ENCODE peak calls at places on chromosomes 11 and 22, in nine cellular contexts. One of them, this sample, is unnamed.

GRCh38 chr11:67285541-67286498 is 3.3 kb upstream of the ANKRD13D start:
- DNase-seq in progenitor cell of endocrine pancreas: no peak
- DNase-seq in colonic mucosa: no peak
- DNase-seq in GM12865: no peak
- DNase-seq in cardiac fibroblast: no peak
- DNase-seq in type B pancreatic cell: no peak
- DNase-seq in HCT116: no peak
- DNase-seq in pancreas: no peak
- DNase-seq in neural progenitor cell: no peak
- DNase-seq in this sample: no peak

GRCh38 chr11:69841859-69842698 is 22.9 kb upstream of the FGF3 start:
- DNase-seq in progenitor cell of endocrine pancreas: no peak
- DNase-seq in colonic mucosa: peak
- DNase-seq in GM12865: peak
- DNase-seq in cardiac fibroblast: peak
- DNase-seq in type B pancreatic cell: no peak
- DNase-seq in HCT116: peak
- DNase-seq in pancreas: no peak
- DNase-seq in neural progenitor cell: peak
- DNase-seq in this sample: no peak

GRCh38 chr11:2750101-2750509 is 50.3 kb upstream of the KCNQ1OT1 start:
- DNase-seq in progenitor cell of endocrine pancreas: no peak
- DNase-seq in colonic mucosa: no peak
- DNase-seq in GM12865: no peak
- DNase-seq in cardiac fibroblast: no peak
- DNase-seq in type B pancreatic cell: no peak
- DNase-seq in HCT116: no peak
- DNase-seq in pancreas: no peak
- DNase-seq in neural progenitor cell: no peak
- DNase-seq in this sample: no peak

GRCh38 chr11:134224710-134225662 is 515 bp downstream of the VPS26B start:
- DNase-seq in progenitor cell of endocrine pancreas: peak
- DNase-seq in colonic mucosa: peak
- DNase-seq in GM12865: peak
- DNase-seq in cardiac fibroblast: peak
- DNase-seq in type B pancreatic cell: no peak
- DNase-seq in HCT116: no peak
- DNase-seq in pancreas: peak
- DNase-seq in neural progenitor cell: peak
- DNase-seq in this sample: peak

GRCh38 chr22:38230108-38230825 is 28.5 kb downstream of the MAFF start:
- DNase-seq in progenitor cell of endocrine pancreas: no peak
- DNase-seq in colonic mucosa: peak
- DNase-seq in GM12865: no peak
- DNase-seq in cardiac fibroblast: peak
- DNase-seq in type B pancreatic cell: no peak
- DNase-seq in HCT116: no peak
- DNase-seq in pancreas: no peak
- DNase-seq in neural progenitor cell: peak
- DNase-seq in this sample: peak

GRCh38 chr11:122754553-122755322 is 83.6 kb upstream of the CRTAM start:
- DNase-seq in progenitor cell of endocrine pancreas: no peak
- DNase-seq in colonic mucosa: no peak
- DNase-seq in GM12865: peak
- DNase-seq in cardiac fibroblast: no peak
- DNase-seq in type B pancreatic cell: no peak
- DNase-seq in HCT116: peak
- DNase-seq in pancreas: no peak
- DNase-seq in neural progenitor cell: peak
- DNase-seq in this sample: no peak

GRCh38 chr11:30991376-30991775 is 378.2 kb downstream of the DCDC1 start:
- DNase-seq in progenitor cell of endocrine pancreas: no peak
- DNase-seq in colonic mucosa: no peak
- DNase-seq in GM12865: no peak
- DNase-seq in cardiac fibroblast: no peak
- DNase-seq in type B pancreatic cell: no peak
- DNase-seq in HCT116: no peak
- DNase-seq in pancreas: no peak
- DNase-seq in neural progenitor cell: no peak
- DNase-seq in this sample: no peak

GRCh38 chr11:46745995-46746394 is 27.0 kb downstream of the F2 start:
- DNase-seq in progenitor cell of endocrine pancreas: no peak
- DNase-seq in colonic mucosa: no peak
- DNase-seq in GM12865: no peak
- DNase-seq in cardiac fibroblast: no peak
- DNase-seq in type B pancreatic cell: no peak
- DNase-seq in HCT116: no peak
- DNase-seq in pancreas: no peak
- DNase-seq in neural progenitor cell: no peak
- DNase-seq in this sample: no peak

GRCh38 chr22:31346733-31347250 is 646 bp upstream of the PATZ1 start:
- DNase-seq in progenitor cell of endocrine pancreas: peak
- DNase-seq in colonic mucosa: peak
- DNase-seq in GM12865: peak
- DNase-seq in cardiac fibroblast: peak
- DNase-seq in type B pancreatic cell: peak
- DNase-seq in HCT116: no peak
- DNase-seq in pancreas: peak
- DNase-seq in neural progenitor cell: peak
- DNase-seq in this sample: no peak

GRCh38 chr11:35174666-35175065 is 35.7 kb downstream of the CD44 start:
- DNase-seq in progenitor cell of endocrine pancreas: no peak
- DNase-seq in colonic mucosa: no peak
- DNase-seq in GM12865: no peak
- DNase-seq in cardiac fibroblast: peak
- DNase-seq in type B pancreatic cell: no peak
- DNase-seq in HCT116: no peak
- DNase-seq in pancreas: no peak
- DNase-seq in neural progenitor cell: no peak
- DNase-seq in this sample: peak

GRCh38 chr22:27452245-27452644 is 349.3 kb downstream of the MN1 start:
- DNase-seq in progenitor cell of endocrine pancreas: no peak
- DNase-seq in colonic mucosa: no peak
- DNase-seq in GM12865: no peak
- DNase-seq in cardiac fibroblast: no peak
- DNase-seq in type B pancreatic cell: no peak
- DNase-seq in HCT116: no peak
- DNase-seq in pancreas: no peak
- DNase-seq in neural progenitor cell: no peak
- DNase-seq in this sample: no peak

GRCh38 chr22:33073989-33074391 is 15.8 kb upstream of the SYN3 start:
- DNase-seq in progenitor cell of endocrine pancreas: no peak
- DNase-seq in colonic mucosa: no peak
- DNase-seq in GM12865: no peak
- DNase-seq in cardiac fibroblast: no peak
- DNase-seq in type B pancreatic cell: no peak
- DNase-seq in HCT116: no peak
- DNase-seq in pancreas: no peak
- DNase-seq in neural progenitor cell: no peak
- DNase-seq in this sample: no peak

GRCh38 chr11:67272327-67273259 is 6.3 kb downstream of the GRK2 start:
- DNase-seq in progenitor cell of endocrine pancreas: no peak
- DNase-seq in colonic mucosa: no peak
- DNase-seq in GM12865: peak
- DNase-seq in cardiac fibroblast: no peak
- DNase-seq in type B pancreatic cell: no peak
- DNase-seq in HCT116: no peak
- DNase-seq in pancreas: peak
- DNase-seq in neural progenitor cell: no peak
- DNase-seq in this sample: no peak

GRCh38 chr22:39254122-39254521 is 9.3 kb upstream of the PDGFB start:
- DNase-seq in progenitor cell of endocrine pancreas: no peak
- DNase-seq in colonic mucosa: no peak
- DNase-seq in GM12865: no peak
- DNase-seq in cardiac fibroblast: no peak
- DNase-seq in type B pancreatic cell: no peak
- DNase-seq in HCT116: no peak
- DNase-seq in pancreas: no peak
- DNase-seq in neural progenitor cell: no peak
- DNase-seq in this sample: no peak

GRCh38 chr11:862028-862703 is 19.5 kb downstream of the TSPAN4 start:
- DNase-seq in progenitor cell of endocrine pancreas: no peak
- DNase-seq in colonic mucosa: peak
- DNase-seq in GM12865: no peak
- DNase-seq in cardiac fibroblast: no peak
- DNase-seq in type B pancreatic cell: no peak
- DNase-seq in HCT116: no peak
- DNase-seq in pancreas: no peak
- DNase-seq in neural progenitor cell: peak
- DNase-seq in this sample: no peak

GRCh38 chr11:29962243-29962642 is 54.6 kb downstream of the KCNA4 start:
- DNase-seq in progenitor cell of endocrine pancreas: no peak
- DNase-seq in colonic mucosa: no peak
- DNase-seq in GM12865: peak
- DNase-seq in cardiac fibroblast: no peak
- DNase-seq in type B pancreatic cell: no peak
- DNase-seq in HCT116: peak
- DNase-seq in pancreas: no peak
- DNase-seq in neural progenitor cell: peak
- DNase-seq in this sample: no peak
- TF ChIP-seq CTCF in progenitor cell of endocrine pancreas: peak
- TF ChIP-seq CTCF in colonic mucosa: no peak
- TF ChIP-seq CTCF in GM12865: peak
- TF ChIP-seq CTCF in cardiac fibroblast: peak
- TF ChIP-seq CTCF in type B pancreatic cell: peak
- TF ChIP-seq CTCF in HCT116: peak
- TF ChIP-seq CTCF in pancreas: peak
- TF ChIP-seq CTCF in neural progenitor cell: peak
- TF ChIP-seq CTCF in this sample: peak

DNA sequence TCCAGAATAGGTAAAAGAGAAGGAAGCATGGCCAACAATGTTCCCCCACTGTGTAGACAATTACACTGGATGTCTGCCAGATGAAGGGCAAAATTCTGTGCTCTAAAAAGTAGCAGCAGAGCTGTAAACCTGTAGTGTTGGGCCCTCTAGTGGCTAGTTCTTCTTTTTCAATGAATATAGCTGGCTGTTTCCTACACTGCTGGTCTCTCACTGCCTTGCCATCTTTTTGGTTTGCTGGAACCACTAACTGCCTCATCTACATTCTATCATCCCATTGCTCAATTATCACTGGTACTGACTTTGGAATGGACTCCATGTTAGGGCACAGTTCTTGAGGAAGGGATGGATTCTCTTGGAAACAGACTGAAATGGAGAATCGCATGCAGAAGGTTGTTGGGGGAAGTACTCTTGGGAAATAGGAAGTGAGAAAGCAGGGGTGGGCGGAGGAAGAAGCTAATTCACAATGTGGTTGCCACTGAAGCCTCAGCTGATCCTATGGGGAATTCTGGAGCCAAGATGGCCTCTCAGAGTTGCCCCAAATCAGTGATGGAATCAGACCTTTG is 17.9 kb downstream of the KCNE3 start:
- DNase-seq in progenitor cell of endocrine pancreas: no peak
- DNase-seq in colonic mucosa: peak
- DNase-seq in GM12865: peak
- DNase-seq in cardiac fibroblast: peak
- DNase-seq in type B pancreatic cell: no peak
- DNase-seq in HCT116: peak
- DNase-seq in pancreas: peak
- DNase-seq in neural progenitor cell: peak
- DNase-seq in this sample: peak
- TF ChIP-seq CTCF in progenitor cell of endocrine pancreas: peak
- TF ChIP-seq CTCF in colonic mucosa: peak
- TF ChIP-seq CTCF in GM12865: peak
- TF ChIP-seq CTCF in cardiac fibroblast: peak
- TF ChIP-seq CTCF in type B pancreatic cell: peak
- TF ChIP-seq CTCF in HCT116: peak
- TF ChIP-seq CTCF in pancreas: peak
- TF ChIP-seq CTCF in neural progenitor cell: peak
- TF ChIP-seq CTCF in this sample: peak

GRCh38 chr11:75574698-75575265 is 12.7 kb downstream of the SERPINH1 start:
- DNase-seq in progenitor cell of endocrine pancreas: no peak
- DNase-seq in colonic mucosa: no peak
- DNase-seq in GM12865: no peak
- DNase-seq in cardiac fibroblast: peak
- DNase-seq in type B pancreatic cell: no peak
- DNase-seq in HCT116: no peak
- DNase-seq in pancreas: no peak
- DNase-seq in neural progenitor cell: no peak
- DNase-seq in this sample: peak
- TF ChIP-seq CTCF in progenitor cell of endocrine pancreas: no peak
- TF ChIP-seq CTCF in colonic mucosa: no peak
- TF ChIP-seq CTCF in GM12865: no peak
- TF ChIP-seq CTCF in cardiac fibroblast: peak
- TF ChIP-seq CTCF in type B pancreatic cell: peak
- TF ChIP-seq CTCF in HCT116: peak
- TF ChIP-seq CTCF in pancreas: no peak
- TF ChIP-seq CTCF in neural progenitor cell: peak
- TF ChIP-seq CTCF in this sample: peak

GRCh38 chr22:17366830-17367229 is 2.4 kb upstream of the CECR2 start:
- DNase-seq in progenitor cell of endocrine pancreas: peak
- DNase-seq in colonic mucosa: peak
- DNase-seq in GM12865: peak
- DNase-seq in cardiac fibroblast: peak
- DNase-seq in type B pancreatic cell: no peak
- DNase-seq in HCT116: peak
- DNase-seq in pancreas: no peak
- DNase-seq in neural progenitor cell: peak
- DNase-seq in this sample: no peak
- TF ChIP-seq CTCF in progenitor cell of endocrine pancreas: peak
- TF ChIP-seq CTCF in colonic mucosa: no peak
- TF ChIP-seq CTCF in GM12865: peak
- TF ChIP-seq CTCF in cardiac fibroblast: peak
- TF ChIP-seq CTCF in type B pancreatic cell: peak
- TF ChIP-seq CTCF in HCT116: peak
- TF ChIP-seq CTCF in pancreas: no peak
- TF ChIP-seq CTCF in neural progenitor cell: peak
- TF ChIP-seq CTCF in this sample: no peak

DNA sequence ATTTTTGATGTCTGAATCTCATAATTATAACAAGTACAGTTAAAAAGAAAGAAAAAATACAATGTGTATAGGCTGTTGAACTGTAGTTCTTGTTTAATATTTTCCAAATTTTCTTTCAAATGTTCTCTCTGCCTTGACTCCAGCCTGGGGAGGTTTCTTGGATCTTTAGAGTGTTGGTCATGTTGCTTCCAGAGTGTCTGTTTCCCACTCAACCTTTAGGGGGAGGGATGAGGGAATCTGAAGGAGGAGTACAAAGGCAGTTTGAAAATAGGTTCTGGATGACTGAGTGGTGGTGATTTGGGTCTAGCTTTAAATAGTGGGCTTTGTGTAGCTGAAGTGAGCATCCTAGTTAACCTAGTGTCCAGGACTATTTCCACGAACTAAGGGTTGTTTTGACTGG is 2.0 kb downstream of the CTNND1 start:
- DNase-seq in progenitor cell of endocrine pancreas: no peak
- DNase-seq in colonic mucosa: peak
- DNase-seq in GM12865: no peak
- DNase-seq in cardiac fibroblast: peak
- DNase-seq in type B pancreatic cell: no peak
- DNase-seq in HCT116: no peak
- DNase-seq in pancreas: no peak
- DNase-seq in neural progenitor cell: peak
- DNase-seq in this sample: peak
- TF ChIP-seq CTCF in progenitor cell of endocrine pancreas: peak
- TF ChIP-seq CTCF in colonic mucosa: peak
- TF ChIP-seq CTCF in GM12865: no peak
- TF ChIP-seq CTCF in cardiac fibroblast: peak
- TF ChIP-seq CTCF in type B pancreatic cell: peak
- TF ChIP-seq CTCF in HCT116: peak
- TF ChIP-seq CTCF in pancreas: no peak
- TF ChIP-seq CTCF in neural progenitor cell: peak
- TF ChIP-seq CTCF in this sample: peak

This sample was measured in AG10803.